ENCODE peak calls at places on chromosomes 2 and 18, in five cellular contexts. One of them, this sample, is unnamed. For H3K36me3, the result is how much of the 10 kb centered on the place peaks cover.

GRCh38 chr2:47360937-47361336 is 42.0 kb upstream of the MSH2 start:
- DNase-seq in adrenal gland: no peak
- DNase-seq in endothelial cell of umbilical vein: no peak
- DNase-seq in pancreas: no peak
- DNase-seq in CD8-positive, alpha-beta T cell: no peak
- DNase-seq in this sample: peak

GRCh38 chr2:24489942-24490673 is 946 bp upstream of the NCOA1 start:
- DNase-seq in adrenal gland: no peak
- DNase-seq in endothelial cell of umbilical vein: peak
- DNase-seq in pancreas: peak
- DNase-seq in CD8-positive, alpha-beta T cell: no peak
- DNase-seq in this sample: no peak

GRCh38 chr2:222239091-222239490 is 59.7 kb downstream of the PAX3 start:
- DNase-seq in adrenal gland: no peak
- DNase-seq in endothelial cell of umbilical vein: no peak
- DNase-seq in pancreas: no peak
- DNase-seq in CD8-positive, alpha-beta T cell: no peak
- DNase-seq in this sample: no peak

GRCh38 chr2:71683070-71683469 is 229.7 kb downstream of the DYSF start:
- DNase-seq in adrenal gland: no peak
- DNase-seq in endothelial cell of umbilical vein: no peak
- DNase-seq in pancreas: no peak
- DNase-seq in CD8-positive, alpha-beta T cell: no peak
- DNase-seq in this sample: no peak

GRCh38 chr2:48253301-48253700 is 276.7 kb upstream of the STON1 start:
- DNase-seq in adrenal gland: no peak
- DNase-seq in endothelial cell of umbilical vein: no peak
- DNase-seq in pancreas: no peak
- DNase-seq in CD8-positive, alpha-beta T cell: no peak
- DNase-seq in this sample: no peak

GRCh38 chr18:61402761-61403160 is 69.5 kb downstream of the CDH20 start:
- DNase-seq in adrenal gland: no peak
- DNase-seq in endothelial cell of umbilical vein: no peak
- DNase-seq in pancreas: no peak
- DNase-seq in CD8-positive, alpha-beta T cell: no peak
- DNase-seq in this sample: no peak

GRCh38 chr2:102166189-102166845 is 20.5 kb upstream of the IL1RL2 start:
- DNase-seq in adrenal gland: peak
- DNase-seq in endothelial cell of umbilical vein: peak
- DNase-seq in pancreas: no peak
- DNase-seq in CD8-positive, alpha-beta T cell: no peak
- DNase-seq in this sample: peak

GRCh38 chr2:174442546-174443510 is 44.0 kb downstream of the GPR155 start:
- DNase-seq in adrenal gland: peak
- DNase-seq in endothelial cell of umbilical vein: no peak
- DNase-seq in pancreas: no peak
- DNase-seq in CD8-positive, alpha-beta T cell: no peak
- DNase-seq in this sample: peak

GRCh38 chr2:152166633-152167032 is 8.9 kb downstream of the STAM2 start:
- DNase-seq in adrenal gland: no peak
- DNase-seq in endothelial cell of umbilical vein: peak
- DNase-seq in pancreas: no peak
- DNase-seq in CD8-positive, alpha-beta T cell: no peak
- DNase-seq in this sample: no peak

GRCh38 chr2:85445316-85446295 is 27.1 kb downstream of the SH2D6 start:
- DNase-seq in adrenal gland: peak
- DNase-seq in endothelial cell of umbilical vein: no peak
- DNase-seq in pancreas: peak
- DNase-seq in CD8-positive, alpha-beta T cell: no peak
- DNase-seq in this sample: no peak

GRCh38 chr2:235709124-235709813 is 215.4 kb downstream of the AGAP1 start:
- DNase-seq in adrenal gland: no peak
- DNase-seq in endothelial cell of umbilical vein: no peak
- DNase-seq in pancreas: no peak
- DNase-seq in CD8-positive, alpha-beta T cell: no peak
- DNase-seq in this sample: peak

GRCh38 chr18:45059695-45060094 is 379.0 kb downstream of the SETBP1 start:
- DNase-seq in adrenal gland: no peak
- DNase-seq in endothelial cell of umbilical vein: peak
- DNase-seq in pancreas: no peak
- DNase-seq in CD8-positive, alpha-beta T cell: no peak
- DNase-seq in this sample: peak

GRCh38 chr2:121071058-121071504 is 213.9 kb downstream of the TFCP2L1 start:
- DNase-seq in adrenal gland: peak
- DNase-seq in endothelial cell of umbilical vein: peak
- DNase-seq in pancreas: peak
- DNase-seq in CD8-positive, alpha-beta T cell: peak
- DNase-seq in this sample: peak

GRCh38 chr18:54696616-54697293 is 105.7 kb downstream of the DYNAP start:
- DNase-seq in adrenal gland: no peak
- DNase-seq in endothelial cell of umbilical vein: no peak
- DNase-seq in pancreas: no peak
- DNase-seq in CD8-positive, alpha-beta T cell: no peak
- DNase-seq in this sample: no peak

GRCh38 chr2:99974275-99974674 is 168.1 kb downstream of the AFF3 start:
- DNase-seq in adrenal gland: no peak
- DNase-seq in endothelial cell of umbilical vein: no peak
- DNase-seq in pancreas: no peak
- DNase-seq in CD8-positive, alpha-beta T cell: no peak
- DNase-seq in this sample: peak

GRCh38 chr2:160409480-160409879 is 84.1 kb downstream of the RBMS1 start:
- DNase-seq in adrenal gland: no peak
- DNase-seq in endothelial cell of umbilical vein: no peak
- DNase-seq in pancreas: no peak
- DNase-seq in CD8-positive, alpha-beta T cell: no peak
- DNase-seq in this sample: no peak

GRCh38 chr2:96408631-96409542 is 73.3 kb downstream of the NCAPH start:
- DNase-seq in adrenal gland: peak
- DNase-seq in endothelial cell of umbilical vein: no peak
- DNase-seq in pancreas: peak
- DNase-seq in CD8-positive, alpha-beta T cell: no peak
- DNase-seq in this sample: peak

GRCh38 chr2:229270551-229271410 is at the start of gene PID1:
- DNase-seq in adrenal gland: no peak
- DNase-seq in endothelial cell of umbilical vein: no peak
- DNase-seq in pancreas: peak
- DNase-seq in CD8-positive, alpha-beta T cell: no peak
- DNase-seq in this sample: no peak

GRCh38 chr2:121884515-121884915 is 129.1 kb downstream of the TSN start:
- DNase-seq in adrenal gland: no peak
- DNase-seq in endothelial cell of umbilical vein: no peak
- DNase-seq in pancreas: no peak
- DNase-seq in CD8-positive, alpha-beta T cell: no peak
- DNase-seq in this sample: no peak

GRCh38 chr2:109067829-109068152 is 61.2 kb upstream of the SH3RF3 start:
- DNase-seq in adrenal gland: no peak
- DNase-seq in endothelial cell of umbilical vein: no peak
- DNase-seq in pancreas: no peak
- DNase-seq in CD8-positive, alpha-beta T cell: no peak
- DNase-seq in this sample: no peak

GRCh38 chr2:238127165-238128060 is 11.1 kb upstream of the KLHL30 start:
- DNase-seq in adrenal gland: peak
- DNase-seq in endothelial cell of umbilical vein: no peak
- DNase-seq in pancreas: peak
- DNase-seq in CD8-positive, alpha-beta T cell: peak
- DNase-seq in this sample: peak

GRCh38 chr2:275457-275856 is 10.7 kb downstream of the ACP1 start:
- DNase-seq in adrenal gland: no peak
- DNase-seq in endothelial cell of umbilical vein: no peak
- DNase-seq in pancreas: no peak
- DNase-seq in CD8-positive, alpha-beta T cell: no peak
- DNase-seq in this sample: no peak

GRCh38 chr2:12486205-12487118 is 230.3 kb upstream of the TRIB2 start:
- DNase-seq in adrenal gland: peak
- DNase-seq in endothelial cell of umbilical vein: no peak
- DNase-seq in pancreas: no peak
- DNase-seq in CD8-positive, alpha-beta T cell: no peak
- DNase-seq in this sample: no peak

GRCh38 chr2:238597638-238598528 is 171.2 kb downstream of the ASB1 start:
- DNase-seq in adrenal gland: no peak
- DNase-seq in endothelial cell of umbilical vein: no peak
- DNase-seq in pancreas: no peak
- DNase-seq in CD8-positive, alpha-beta T cell: no peak
- DNase-seq in this sample: no peak

GRCh38 chr2:161974417-161974816 is 99.6 kb downstream of the DPP4 start:
- DNase-seq in adrenal gland: no peak
- DNase-seq in endothelial cell of umbilical vein: no peak
- DNase-seq in pancreas: no peak
- DNase-seq in CD8-positive, alpha-beta T cell: no peak
- DNase-seq in this sample: no peak

GRCh38 chr18:25560369-25560768 is 208.4 kb upstream of the ZNF521 start:
- DNase-seq in adrenal gland: no peak
- DNase-seq in endothelial cell of umbilical vein: no peak
- DNase-seq in pancreas: no peak
- DNase-seq in CD8-positive, alpha-beta T cell: no peak
- DNase-seq in this sample: no peak

GRCh38 chr2:9463698-9464034 is 10.7 kb upstream of the IAH1 start:
- DNase-seq in adrenal gland: no peak
- DNase-seq in endothelial cell of umbilical vein: no peak
- DNase-seq in pancreas: no peak
- DNase-seq in CD8-positive, alpha-beta T cell: no peak
- DNase-seq in this sample: peak

GRCh38 chr2:40087927-40088326 is 308.9 kb upstream of the THUMPD2 start:
- DNase-seq in adrenal gland: no peak
- DNase-seq in endothelial cell of umbilical vein: no peak
- DNase-seq in pancreas: no peak
- DNase-seq in CD8-positive, alpha-beta T cell: no peak
- DNase-seq in this sample: no peak

GRCh38 chr2:200856806-200857205 is 7.7 kb downstream of the CLK1 start:
- DNase-seq in adrenal gland: no peak
- DNase-seq in endothelial cell of umbilical vein: no peak
- DNase-seq in pancreas: no peak
- DNase-seq in CD8-positive, alpha-beta T cell: no peak
- DNase-seq in this sample: no peak

GRCh38 chr18:73047688-73048087 is 179.9 kb upstream of the NETO1 start:
- DNase-seq in adrenal gland: no peak
- DNase-seq in endothelial cell of umbilical vein: no peak
- DNase-seq in pancreas: no peak
- DNase-seq in CD8-positive, alpha-beta T cell: no peak
- DNase-seq in this sample: no peak

GRCh38 chr2:119579457-119580295 is 35.4 kb downstream of the CFAP221 start:
- DNase-seq in adrenal gland: peak
- DNase-seq in endothelial cell of umbilical vein: no peak
- DNase-seq in pancreas: peak
- DNase-seq in CD8-positive, alpha-beta T cell: no peak
- DNase-seq in this sample: no peak

DNA sequence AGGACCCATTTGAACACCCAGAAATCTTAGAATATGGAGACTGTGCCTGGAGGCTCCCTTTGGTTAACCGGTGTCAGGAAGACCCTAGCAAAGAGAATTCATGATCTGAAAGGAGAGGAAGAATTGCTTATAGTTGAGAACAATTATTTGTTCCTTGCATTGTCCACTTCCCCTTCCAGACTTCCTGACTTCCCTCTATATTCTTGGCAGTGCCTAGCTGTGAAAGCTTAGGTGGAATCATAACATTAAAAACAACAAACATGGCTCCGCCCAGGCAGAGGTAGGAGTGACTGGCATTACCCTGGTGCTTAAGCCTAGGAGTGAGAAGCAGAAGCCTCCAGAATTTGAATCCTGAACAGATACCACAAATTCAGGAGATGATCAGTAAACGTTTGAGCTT is 1.9 kb downstream of the TTL start:
- DNase-seq in adrenal gland: no peak
- DNase-seq in endothelial cell of umbilical vein: peak
- DNase-seq in pancreas: no peak
- DNase-seq in CD8-positive, alpha-beta T cell: no peak
- DNase-seq in this sample: no peak
- H3K27ac ChIP-seq in adrenal gland: peak
- H3K27ac ChIP-seq in endothelial cell of umbilical vein: peak
- H3K27ac ChIP-seq in pancreas: no peak
- H3K27ac ChIP-seq in CD8-positive, alpha-beta T cell: no peak
- H3K27ac ChIP-seq in this sample: peak

GRCh38 chr2:216643986-216644662 is 10.9 kb downstream of the IGFBP2 start:
- DNase-seq in adrenal gland: no peak
- DNase-seq in endothelial cell of umbilical vein: peak
- DNase-seq in pancreas: peak
- DNase-seq in CD8-positive, alpha-beta T cell: no peak
- DNase-seq in this sample: no peak
- H3K36me3 ChIP-seq in adrenal gland: under half
- H3K36me3 ChIP-seq in endothelial cell of umbilical vein: under half
- H3K36me3 ChIP-seq in pancreas: under half
- H3K36me3 ChIP-seq in CD8-positive, alpha-beta T cell: under half
- H3K36me3 ChIP-seq in this sample: under half

DNA sequence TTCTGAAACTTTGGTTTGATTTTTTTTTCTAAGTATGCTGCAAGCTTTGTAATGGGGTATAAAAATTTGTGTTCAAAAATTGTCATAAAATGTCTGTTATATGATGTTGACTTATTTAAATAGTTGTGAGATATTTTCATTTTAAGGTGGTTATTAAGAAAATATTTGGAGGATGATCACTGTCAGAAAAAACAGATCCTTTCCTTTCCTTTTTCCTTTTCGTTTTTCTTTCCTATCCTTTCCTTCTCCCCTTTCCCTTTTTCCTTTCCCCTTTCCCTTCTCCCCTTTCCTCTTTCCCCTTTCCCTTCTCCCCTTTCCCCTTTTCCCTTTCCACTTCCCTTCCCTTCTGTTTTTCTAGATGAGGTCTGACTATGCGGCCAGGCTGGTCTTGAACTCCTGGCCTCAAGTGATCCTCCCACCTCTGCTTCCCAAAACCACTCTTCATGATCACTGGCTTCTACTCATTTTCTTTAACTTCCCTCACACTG is 640.5 kb downstream of the PLCL1 start:
- DNase-seq in adrenal gland: no peak
- DNase-seq in endothelial cell of umbilical vein: no peak
- DNase-seq in pancreas: no peak
- DNase-seq in CD8-positive, alpha-beta T cell: no peak
- DNase-seq in this sample: no peak
- H3K27ac ChIP-seq in adrenal gland: no peak
- H3K27ac ChIP-seq in endothelial cell of umbilical vein: no peak
- H3K27ac ChIP-seq in pancreas: no peak
- H3K27ac ChIP-seq in CD8-positive, alpha-beta T cell: no peak
- H3K27ac ChIP-seq in this sample: no peak

GRCh38 chr2:218568190-218569037 is at the start of the genes CNOT9 and USP37:
- DNase-seq in adrenal gland: peak
- DNase-seq in endothelial cell of umbilical vein: peak
- DNase-seq in pancreas: peak
- DNase-seq in CD8-positive, alpha-beta T cell: peak
- DNase-seq in this sample: peak
- H3K36me3 ChIP-seq in adrenal gland: under half
- H3K36me3 ChIP-seq in endothelial cell of umbilical vein: under half
- H3K36me3 ChIP-seq in pancreas: under half
- H3K36me3 ChIP-seq in CD8-positive, alpha-beta T cell: under half
- H3K36me3 ChIP-seq in this sample: under half

GRCh38 chr18:50678651-50679415 is 118.9 kb downstream of the MAPK4 start:
- DNase-seq in adrenal gland: peak
- DNase-seq in endothelial cell of umbilical vein: no peak
- DNase-seq in pancreas: no peak
- DNase-seq in CD8-positive, alpha-beta T cell: no peak
- DNase-seq in this sample: no peak

GRCh38 chr18:50674307-50674706 is 114.4 kb downstream of the MAPK4 start:
- DNase-seq in adrenal gland: no peak
- DNase-seq in endothelial cell of umbilical vein: no peak
- DNase-seq in pancreas: no peak
- DNase-seq in CD8-positive, alpha-beta T cell: no peak
- DNase-seq in this sample: no peak

GRCh38 chr18:50675043-50675442 is 115.2 kb downstream of the MAPK4 start:
- DNase-seq in adrenal gland: no peak
- DNase-seq in endothelial cell of umbilical vein: no peak
- DNase-seq in pancreas: no peak
- DNase-seq in CD8-positive, alpha-beta T cell: no peak
- DNase-seq in this sample: no peak

GRCh38 chr18:50679656-50680055 is 119.8 kb downstream of the MAPK4 start:
- DNase-seq in adrenal gland: no peak
- DNase-seq in endothelial cell of umbilical vein: no peak
- DNase-seq in pancreas: no peak
- DNase-seq in CD8-positive, alpha-beta T cell: no peak
- DNase-seq in this sample: no peak
- H3K27ac ChIP-seq in adrenal gland: no peak
- H3K27ac ChIP-seq in endothelial cell of umbilical vein: no peak
- H3K27ac ChIP-seq in pancreas: no peak
- H3K27ac ChIP-seq in CD8-positive, alpha-beta T cell: no peak
- H3K27ac ChIP-seq in this sample: no peak

This sample was measured in brain microvascular endothelial cell.